ENCODE peak calls at places on chromosome 15, in nine cellular contexts. S is epithelial cell of esophagus, R is AG04450, I is dorsolateral prefrontal cortex, A is cardiac fibroblast, Z is IMR-90, K is B cell, O is astrocyte of the cerebellum, H is PC-3. N is an unnamed sample.

GRCh38 chr15:44813231-44813630 is 76.9 kb downstream of the TRIM69 start:
- DNase-seq in S (no peak), R (no peak), I (no peak), A (no peak), Z (no peak), K (no peak), O (no peak), H (no peak), N (no peak)

GRCh38 chr15:65344214-65344908 is 33.4 kb downstream of the IGDCC3 start:
- DNase-seq in S (peak; percentile 48), R (no peak), I (no peak), A (no peak), Z (no peak), K (no peak), O (no peak), H (no peak), N (no peak)

GRCh38 chr15:78997981-78998499 is 53.2 kb upstream of the CTSH start:
- DNase-seq in S (no peak), R (no peak), I (no peak), A (no peak), Z (no peak), K (no peak), O (no peak), H (no peak), N (no peak)

GRCh38 chr15:93152264-93152884 is 63.4 kb upstream of the RGMA start:
- DNase-seq in S (no peak), R (no peak), I (no peak), A (no peak), Z (no peak), K (no peak), O (no peak), H (no peak), N (no peak)

GRCh38 chr15:66400351-66400774 is 13.7 kb downstream of the MAP2K1 start:
- DNase-seq in S (no peak), R (no peak), I (no peak), A (peak; percentile 58), Z (peak; percentile 60), K (no peak), O (no peak), H (peak; percentile 50), N (no peak)

GRCh38 chr15:52179278-52180195 is 11.7 kb downstream of the GNB5 start:
- DNase-seq in S (peak; percentile 91), R (no peak), I (peak; percentile 52), A (peak; percentile 78), Z (peak; percentile 70), K (peak; percentile 93), O (peak; percentile 39), H (peak; percentile 78), N (peak; percentile 81)

GRCh38 chr15:87672309-87672897 is 584.1 kb downstream of the NTRK3 start:
- DNase-seq in S (peak; percentile 12), R (peak; percentile 10), I (peak; percentile 32), A (peak; percentile 56), Z (peak; percentile 41), K (no peak), O (peak; percentile 9), H (peak; percentile 38), N (peak; percentile 40)

GRCh38 chr15:73959012-73959581 is 32.8 kb downstream of the LOXL1 start:
- DNase-seq in S (no peak), R (no peak), I (no peak), A (peak; percentile 31), Z (no peak), K (peak; percentile 39), O (no peak), H (peak; percentile 88), N (no peak)

GRCh38 chr15:71278989-71279756 is 163.9 kb downstream of the THSD4 start:
- DNase-seq in S (peak; percentile 94), R (peak; percentile 92), I (no peak), A (peak; percentile 98), Z (peak; percentile 97), K (no peak), O (peak; percentile 79), H (peak; percentile 95), N (peak; percentile 94)

GRCh38 chr15:46442196-46442595 is 807.4 kb downstream of the SQOR start:
- DNase-seq in S (no peak), R (no peak), I (no peak), A (no peak), Z (no peak), K (no peak), O (no peak), H (peak; percentile 42), N (peak; percentile 29)

GRCh38 chr15:95930659-95931375 is 399.7 kb upstream of the NR2F2 start:
- DNase-seq in S (no peak), R (no peak), I (no peak), A (no peak), Z (no peak), K (no peak), O (no peak), H (no peak), N (no peak)

GRCh38 chr15:69762373-69763148 is 309.9 kb downstream of the RPLP1 start:
- DNase-seq in S (no peak), R (no peak), I (no peak), A (peak; percentile 13), Z (no peak), K (no peak), O (no peak), H (peak; percentile 27), N (peak; percentile 45)

GRCh38 chr15:43509002-43509922 is 8.1 kb upstream of the MAP1A start:
- DNase-seq in S (no peak), R (no peak), I (no peak), A (peak; percentile 67), Z (no peak), K (no peak), O (no peak), H (no peak), N (peak; percentile 66)

GRCh38 chr15:66774001-66774814 is 72.2 kb downstream of the SMAD6 start:
- DNase-seq in S (peak; percentile 70), R (no peak), I (peak; percentile 52), A (peak; percentile 77), Z (peak; percentile 64), K (peak; percentile 50), O (no peak), H (peak; percentile 88), N (peak; percentile 74)

GRCh38 chr15:90039996-90040395 is 38.9 kb downstream of the ZNF710 start:
- DNase-seq in S (no peak), R (no peak), I (no peak), A (no peak), Z (no peak), K (no peak), O (no peak), H (no peak), N (no peak)

GRCh38 chr15:83652606-83653204 is 1.2 kb upstream of the ADAMTSL3 start:
- DNase-seq in S (no peak), R (no peak), I (no peak), A (no peak), Z (no peak), K (no peak), O (no peak), H (no peak), N (no peak)

GRCh38 chr15:60898896-60899295 is 330.2 kb downstream of the RORA start:
- DNase-seq in S (no peak), R (no peak), I (no peak), A (no peak), Z (no peak), K (no peak), O (no peak), H (no peak), N (no peak)

GRCh38 chr15:93261845-93262244 is 172.8 kb upstream of the RGMA start:
- DNase-seq in S (no peak), R (no peak), I (no peak), A (no peak), Z (no peak), K (no peak), O (no peak), H (no peak), N (no peak)

GRCh38 chr15:49877871-49878511 is 241.0 kb downstream of the ATP8B4 start:
- DNase-seq in S (no peak), R (no peak), I (no peak), A (peak; percentile 47), Z (peak; percentile 69), K (no peak), O (no peak), H (no peak), N (peak; percentile 98)

GRCh38 chr15:49876401-49877038 is 242.5 kb downstream of the ATP8B4 start:
- DNase-seq in S (peak; percentile 46), R (no peak), I (no peak), A (no peak), Z (no peak), K (no peak), O (no peak), H (peak; percentile 42), N (peak; percentile 75)

GRCh38 chr15:49877117-49877860 is 241.7 kb downstream of the ATP8B4 start:
- DNase-seq in S (peak; percentile 11), R (no peak), I (no peak), A (no peak), Z (peak; percentile 60), K (no peak), O (no peak), H (no peak), N (peak; percentile 99)

GRCh38 chr15:49875392-49875791 is 243.6 kb downstream of the ATP8B4 start:
- DNase-seq in S (peak; percentile 47), R (no peak), I (no peak), A (no peak), Z (no peak), K (no peak), O (no peak), H (peak; percentile 37), N (no peak)
- TF ChIP-seq CTCF in S (peak; percentile 48), R (no peak), I (no peak), A (no peak), Z (no peak), K (peak; percentile 41), O (no peak), H (peak; percentile 57), N (no peak)

GRCh38 chr15:86647810-86648440 is 568.3 kb downstream of the AGBL1 start:
- DNase-seq in S (no peak), R (no peak), I (no peak), A (no peak), Z (no peak), K (no peak), O (no peak), H (no peak), N (no peak)
- TF ChIP-seq CTCF in S (no peak), R (no peak), I (no peak), A (no peak), Z (no peak), K (no peak), O (no peak), H (no peak), N (no peak)

GRCh38 chr15:63003836-63004610 is 38.5 kb upstream of the TPM1 start:
- DNase-seq in S (peak; percentile 29), R (no peak), I (no peak), A (no peak), Z (no peak), K (no peak), O (no peak), H (no peak), N (no peak)
- TF ChIP-seq CTCF in S (peak; percentile 6), R (no peak), I (no peak), A (no peak), Z (peak; percentile 10), K (no peak), O (no peak), H (no peak), N (no peak)

DNA sequence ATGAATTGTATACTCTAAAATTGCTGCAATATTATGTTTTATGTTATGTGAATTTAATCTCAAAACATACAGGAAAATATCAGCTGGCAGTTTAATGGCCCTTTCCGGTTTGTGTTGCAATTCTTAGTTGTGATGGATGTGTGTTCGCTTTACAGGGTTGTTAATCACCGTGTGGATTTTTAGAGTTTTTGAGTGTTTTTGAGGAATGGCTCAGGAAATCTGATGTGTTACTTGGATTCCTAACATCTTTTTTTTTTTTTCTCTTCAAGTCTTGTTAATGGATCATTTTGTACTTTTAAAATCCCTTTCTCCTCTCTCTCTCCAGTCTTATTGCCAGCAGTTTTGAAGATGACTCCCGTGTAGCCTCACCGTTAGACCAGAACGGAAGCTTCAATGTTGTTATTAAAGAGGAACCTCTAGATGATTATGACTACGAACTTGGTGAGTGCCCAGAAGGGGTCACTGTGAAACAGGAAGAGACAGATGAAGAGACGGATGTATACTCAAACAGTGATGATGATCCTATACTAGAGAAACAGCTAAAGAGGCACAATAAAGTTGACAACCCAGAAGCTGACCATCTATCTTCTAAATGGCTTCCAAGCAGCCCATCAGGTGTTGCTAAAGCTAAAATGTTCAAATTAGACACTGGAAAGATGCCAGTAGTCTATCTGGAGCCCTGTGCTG is 35.7 kb downstream of the MGA start:
- DNase-seq in S (peak; percentile 29), R (peak; percentile 16), I (no peak), A (peak; percentile 79), Z (peak; percentile 73), K (peak; percentile 69), O (peak; percentile 9), H (peak; percentile 68), N (peak; percentile 80)
- TF ChIP-seq CTCF in S (peak; percentile 19), R (peak; percentile 51), I (no peak), A (peak; percentile 31), Z (peak; percentile 56), K (peak; percentile 66), O (peak; percentile 42), H (peak; percentile 77), N (peak; percentile 53)